ENCODE peak calls at places on chromosomes 12 and 14, in five cellular contexts. B, H, V, R and F are unnamed samples.

GRCh38 chr12:51900323-51900889 is 6.9 kb upstream of the ACVRL1 start:
- DNase-seq in B (no peak), H (no peak), V (no peak), R (no peak), F (no peak)

GRCh38 chr14:94423465-94424056 is 29.0 kb downstream of the SERPINA11 start:
- DNase-seq in B (no peak), H (peak), V (no peak), R (peak), F (no peak)

GRCh38 chr14:90056821-90057220 is 5.0 kb upstream of the KCNK13 start:
- DNase-seq in B (no peak), H (no peak), V (no peak), R (no peak), F (no peak)

GRCh38 chr14:100223332-100224171 is 15.4 kb upstream of the YY1 start:
- DNase-seq in B (no peak), H (no peak), V (no peak), R (no peak), F (no peak)

GRCh38 chr12:10563966-10564365 is 49.4 kb downstream of the MAGOHB start:
- DNase-seq in B (no peak), H (no peak), V (no peak), R (no peak), F (no peak)

GRCh38 chr12:16613199-16613598 is 7.2 kb upstream of the LMO3 start:
- DNase-seq in B (no peak), H (no peak), V (no peak), R (no peak), F (no peak)

GRCh38 chr12:52186135-52186840 is 5.5 kb downstream of the KRT80 start:
- DNase-seq in B (no peak), H (no peak), V (no peak), R (peak), F (no peak)

GRCh38 chr12:79737875-79738718 is 47.3 kb upstream of the PAWR start:
- DNase-seq in B (no peak), H (peak), V (no peak), R (peak), F (no peak)

GRCh38 chr12:124449623-124450375 is 117.6 kb downstream of the NCOR2 start:
- DNase-seq in B (no peak), H (no peak), V (no peak), R (no peak), F (no peak)

GRCh38 chr12:77782034-77782433 is 48.7 kb upstream of the NAV3 start:
- DNase-seq in B (no peak), H (no peak), V (no peak), R (no peak), F (no peak)

GRCh38 chr12:6295187-6295811 is 15.2 kb upstream of the PLEKHG6 start:
- DNase-seq in B (no peak), H (peak), V (no peak), R (peak), F (no peak)

GRCh38 chr12:81360916-81361315 is 283.0 kb downstream of the ACSS3 start:
- DNase-seq in B (no peak), H (no peak), V (no peak), R (no peak), F (no peak)